ENCODE peak calls at places on chromosomes 12 and 14, in four cellular contexts. One of them, this sample, is unnamed.

GRCh38 chr12:20631711-20632110 is 63.4 kb upstream of the SLCO1C1 start:
- DNase-seq in foreskin fibroblast: no peak
- DNase-seq in AG10803: peak; percentile 69
- DNase-seq in LoVo: no peak
- DNase-seq in this sample: peak; percentile 82

GRCh38 chr14:88628452-88628851 is 65.6 kb downstream of the ZC3H14 start:
- DNase-seq in foreskin fibroblast: no peak
- DNase-seq in AG10803: no peak
- DNase-seq in LoVo: no peak
- DNase-seq in this sample: no peak

GRCh38 chr12:47378907-47379306 is 299.1 kb upstream of the AMIGO2 start:
- DNase-seq in foreskin fibroblast: no peak
- DNase-seq in AG10803: peak; percentile 23
- DNase-seq in LoVo: no peak
- DNase-seq in this sample: no peak

GRCh38 chr14:32761381-32761968 is 177.2 kb upstream of the NPAS3 start:
- DNase-seq in foreskin fibroblast: peak; percentile 81
- DNase-seq in AG10803: peak; percentile 62
- DNase-seq in LoVo: no peak
- DNase-seq in this sample: no peak

GRCh38 chr14:87630808-87631207 is 362.2 kb downstream of the GALC start:
- DNase-seq in foreskin fibroblast: no peak
- DNase-seq in AG10803: no peak
- DNase-seq in LoVo: no peak
- DNase-seq in this sample: no peak

GRCh38 chr12:122865268-122866231 is 30.3 kb downstream of the HIP1R start:
- DNase-seq in foreskin fibroblast: peak; percentile 48
- DNase-seq in AG10803: no peak
- DNase-seq in LoVo: no peak
- DNase-seq in this sample: no peak

GRCh38 chr12:72110814-72111615 is 161.2 kb upstream of the TRHDE start:
- DNase-seq in foreskin fibroblast: no peak
- DNase-seq in AG10803: no peak
- DNase-seq in LoVo: no peak
- DNase-seq in this sample: no peak

GRCh38 chr14:73834258-73834620 is 17.4 kb upstream of the PTGR2 start:
- DNase-seq in foreskin fibroblast: no peak
- DNase-seq in AG10803: no peak
- DNase-seq in LoVo: no peak
- DNase-seq in this sample: no peak

GRCh38 chr12:124513297-124513867 is 54.0 kb downstream of the NCOR2 start:
- DNase-seq in foreskin fibroblast: no peak
- DNase-seq in AG10803: no peak
- DNase-seq in LoVo: no peak
- DNase-seq in this sample: no peak

GRCh38 chr12:12357697-12358476 is 1.0 kb downstream of the BORCS5 start:
- DNase-seq in foreskin fibroblast: peak; percentile 61
- DNase-seq in AG10803: no peak
- DNase-seq in LoVo: no peak
- DNase-seq in this sample: no peak

GRCh38 chr12:98758331-98758730 is 113.2 kb downstream of the APAF1 start:
- DNase-seq in foreskin fibroblast: peak; percentile 24
- DNase-seq in AG10803: peak; percentile 63
- DNase-seq in LoVo: no peak
- DNase-seq in this sample: no peak

GRCh38 chr14:78567343-78567742 is 397.2 kb downstream of the NRXN3 start:
- DNase-seq in foreskin fibroblast: peak; percentile 1
- DNase-seq in AG10803: peak; percentile 46
- DNase-seq in LoVo: no peak
- DNase-seq in this sample: no peak

GRCh38 chr12:57611116-57611809 is at the start of gene ARHGEF25:
- DNase-seq in foreskin fibroblast: peak; percentile 86
- DNase-seq in AG10803: peak; percentile 48
- DNase-seq in LoVo: peak; percentile 50
- DNase-seq in this sample: no peak

GRCh38 chr14:68978550-68978911 is 571 bp downstream of the ACTN1 start:
- DNase-seq in foreskin fibroblast: peak; percentile 84
- DNase-seq in AG10803: peak; percentile 55
- DNase-seq in LoVo: no peak
- DNase-seq in this sample: no peak

GRCh38 chr12:113689047-113689610 is 217.5 kb upstream of the LHX5 start:
- DNase-seq in foreskin fibroblast: no peak
- DNase-seq in AG10803: no peak
- DNase-seq in LoVo: no peak
- DNase-seq in this sample: no peak

GRCh38 chr12:52274521-52274920 is at the start of gene KRT86:
- DNase-seq in foreskin fibroblast: no peak
- DNase-seq in AG10803: no peak
- DNase-seq in LoVo: no peak
- DNase-seq in this sample: no peak

GRCh38 chr12:58095002-58095401 is 153.6 kb downstream of the ATP23 start:
- DNase-seq in foreskin fibroblast: no peak
- DNase-seq in AG10803: no peak
- DNase-seq in LoVo: no peak
- DNase-seq in this sample: no peak

GRCh38 chr14:69543341-69544249 is 31.1 kb downstream of the CCDC177 start:
- DNase-seq in foreskin fibroblast: peak; percentile 91
- DNase-seq in AG10803: peak; percentile 90
- DNase-seq in LoVo: peak; percentile 59
- DNase-seq in this sample: peak; percentile 84

GRCh38 chr14:105889666-105890473 is 363.5 kb downstream of the TMEM121 start:
- DNase-seq in foreskin fibroblast: no peak
- DNase-seq in AG10803: no peak
- DNase-seq in LoVo: no peak
- DNase-seq in this sample: no peak

GRCh38 chr12:61758661-61759060 is 501.5 kb upstream of the USP15 start:
- DNase-seq in foreskin fibroblast: peak; percentile 48
- DNase-seq in AG10803: no peak
- DNase-seq in LoVo: no peak
- DNase-seq in this sample: no peak

GRCh38 chr14:94307410-94307992 is 14.4 kb upstream of the SERPINA10 start:
- DNase-seq in foreskin fibroblast: peak; percentile 49
- DNase-seq in AG10803: no peak
- DNase-seq in LoVo: no peak
- DNase-seq in this sample: no peak

GRCh38 chr12:107436376-107436775 is 249.2 kb upstream of the PWP1 start:
- DNase-seq in foreskin fibroblast: peak; percentile 47
- DNase-seq in AG10803: peak; percentile 88
- DNase-seq in LoVo: no peak
- DNase-seq in this sample: no peak

GRCh38 chr12:98085360-98085759 is 430.0 kb upstream of the TMPO start:
- DNase-seq in foreskin fibroblast: no peak
- DNase-seq in AG10803: no peak
- DNase-seq in LoVo: no peak
- DNase-seq in this sample: no peak

GRCh38 chr12:6914246-6914947 is at the start of gene ENO2:
- DNase-seq in foreskin fibroblast: peak; percentile 91
- DNase-seq in AG10803: peak; percentile 61
- DNase-seq in LoVo: peak; percentile 78
- DNase-seq in this sample: no peak

GRCh38 chr12:110688446-110689001 is 391 bp downstream of the HVCN1 start:
- DNase-seq in foreskin fibroblast: no peak
- DNase-seq in AG10803: no peak
- DNase-seq in LoVo: no peak
- DNase-seq in this sample: no peak

GRCh38 chr12:49345048-49345839 is 1.4 kb upstream of the DNAJC22 start:
- DNase-seq in foreskin fibroblast: no peak
- DNase-seq in AG10803: no peak
- DNase-seq in LoVo: no peak
- DNase-seq in this sample: no peak

GRCh38 chr12:90368081-90368480 is 586.9 kb downstream of the CCER1 start:
- DNase-seq in foreskin fibroblast: no peak
- DNase-seq in AG10803: peak; percentile 25
- DNase-seq in LoVo: no peak
- DNase-seq in this sample: no peak

GRCh38 chr12:1922075-1922709 is 3.7 kb upstream of the CACNA2D4 start:
- DNase-seq in foreskin fibroblast: no peak
- DNase-seq in AG10803: no peak
- DNase-seq in LoVo: no peak
- DNase-seq in this sample: no peak

GRCh38 chr14:59632381-59632780 is 55.8 kb upstream of the CCDC175 start:
- DNase-seq in foreskin fibroblast: peak; percentile 48
- DNase-seq in AG10803: no peak
- DNase-seq in LoVo: peak; percentile 9
- DNase-seq in this sample: no peak

GRCh38 chr12:52060498-52061177 is 9.1 kb upstream of the ATG101 start:
- DNase-seq in foreskin fibroblast: no peak
- DNase-seq in AG10803: no peak
- DNase-seq in LoVo: no peak
- DNase-seq in this sample: no peak

GRCh38 chr14:75854247-75854799 is 127.5 kb downstream of the TGFB3 start:
- DNase-seq in foreskin fibroblast: no peak
- DNase-seq in AG10803: peak; percentile 55
- DNase-seq in LoVo: no peak
- DNase-seq in this sample: no peak

GRCh38 chr14:44404021-44404420 is 103.1 kb downstream of the FSCB start:
- DNase-seq in foreskin fibroblast: no peak
- DNase-seq in AG10803: no peak
- DNase-seq in LoVo: no peak
- DNase-seq in this sample: no peak

GRCh38 chr12:63802012-63802608 is 22.4 kb downstream of the RXYLT1 start:
- DNase-seq in foreskin fibroblast: peak; percentile 46
- DNase-seq in AG10803: peak; percentile 30
- DNase-seq in LoVo: peak; percentile 34
- DNase-seq in this sample: peak; percentile 14

GRCh38 chr14:101242442-101243385 is 318.6 kb upstream of the DIO3 start:
- DNase-seq in foreskin fibroblast: no peak
- DNase-seq in AG10803: no peak
- DNase-seq in LoVo: no peak
- DNase-seq in this sample: no peak

GRCh38 chr12:6352198-6353173 is 10.6 kb upstream of the TNFRSF1A start:
- DNase-seq in foreskin fibroblast: no peak
- DNase-seq in AG10803: no peak
- DNase-seq in LoVo: no peak
- DNase-seq in this sample: no peak

GRCh38 chr12:117334855-117335587 is 26.4 kb downstream of the NOS1 start:
- DNase-seq in foreskin fibroblast: no peak
- DNase-seq in AG10803: no peak
- DNase-seq in LoVo: no peak
- DNase-seq in this sample: no peak

GRCh38 chr14:93717968-93718320 is 70.3 kb downstream of the PRIMA1 start:
- DNase-seq in foreskin fibroblast: no peak
- DNase-seq in AG10803: no peak
- DNase-seq in LoVo: no peak
- DNase-seq in this sample: no peak

GRCh38 chr14:52987514-52987913 is 36.7 kb upstream of the FERMT2 start:
- DNase-seq in foreskin fibroblast: no peak
- DNase-seq in AG10803: no peak
- DNase-seq in LoVo: no peak
- DNase-seq in this sample: no peak